ENCODE peak calls at places on chromosomes 4 and X, in four cellular contexts. One of them, this sample, is unnamed.

GRCh38 chr4:124936427-124936826 is 223.9 kb upstream of the ANKRD50 start:
- DNase-seq in GM12864: no peak
- DNase-seq in nephron progenitor cell: no peak
- DNase-seq in NCI-H510A treated with DMSO at 0.1 percent for 48 hours: peak
- DNase-seq in this sample: no peak

GRCh38 chr4:99885063-99885664 is 9.1 kb downstream of the LAMTOR3 start:
- DNase-seq in GM12864: peak
- DNase-seq in nephron progenitor cell: no peak
- DNase-seq in NCI-H510A treated with DMSO at 0.1 percent for 48 hours: peak
- DNase-seq in this sample: peak

GRCh38 chr4:48910511-48910910 is 3.9 kb upstream of the OCIAD2 start:
- DNase-seq in GM12864: no peak
- DNase-seq in nephron progenitor cell: no peak
- DNase-seq in NCI-H510A treated with DMSO at 0.1 percent for 48 hours: no peak
- DNase-seq in this sample: no peak

GRCh38 chrX:16807976-16808542 is 21.8 kb downstream of the TXLNG start:
- DNase-seq in GM12864: no peak
- DNase-seq in nephron progenitor cell: no peak
- DNase-seq in NCI-H510A treated with DMSO at 0.1 percent for 48 hours: no peak
- DNase-seq in this sample: no peak

GRCh38 chrX:20089845-20090244 is 26.9 kb downstream of the MAP7D2 start:
- DNase-seq in GM12864: no peak
- DNase-seq in nephron progenitor cell: no peak
- DNase-seq in NCI-H510A treated with DMSO at 0.1 percent for 48 hours: no peak
- DNase-seq in this sample: no peak

GRCh38 chrX:88284844-88285243 is 462.2 kb upstream of the CPXCR1 start:
- DNase-seq in GM12864: no peak
- DNase-seq in nephron progenitor cell: no peak
- DNase-seq in NCI-H510A treated with DMSO at 0.1 percent for 48 hours: no peak
- DNase-seq in this sample: no peak

GRCh38 chrX:74536142-74537010 is 78.0 kb downstream of the RLIM start:
- DNase-seq in GM12864: no peak
- DNase-seq in nephron progenitor cell: peak
- DNase-seq in NCI-H510A treated with DMSO at 0.1 percent for 48 hours: peak
- DNase-seq in this sample: peak

GRCh38 chrX:72621163-72621562 is 48.5 kb upstream of the HDAC8 start:
- DNase-seq in GM12864: no peak
- DNase-seq in nephron progenitor cell: no peak
- DNase-seq in NCI-H510A treated with DMSO at 0.1 percent for 48 hours: no peak
- DNase-seq in this sample: no peak

GRCh38 chr4:3233391-3234071 is 15.4 kb upstream of the MSANTD1 start:
- DNase-seq in GM12864: no peak
- DNase-seq in nephron progenitor cell: no peak
- DNase-seq in NCI-H510A treated with DMSO at 0.1 percent for 48 hours: no peak
- DNase-seq in this sample: no peak

GRCh38 chrX:26649534-26649933 is 433.6 kb downstream of the MAGEB5 start:
- DNase-seq in GM12864: peak
- DNase-seq in nephron progenitor cell: no peak
- DNase-seq in NCI-H510A treated with DMSO at 0.1 percent for 48 hours: peak
- DNase-seq in this sample: peak

GRCh38 chrX:11687157-11687556 is 21.4 kb upstream of the ARHGAP6 start:
- DNase-seq in GM12864: no peak
- DNase-seq in nephron progenitor cell: no peak
- DNase-seq in NCI-H510A treated with DMSO at 0.1 percent for 48 hours: no peak
- DNase-seq in this sample: no peak

GRCh38 chr4:140247237-140247636 is 93.3 kb upstream of the MAML3 start:
- DNase-seq in GM12864: no peak
- DNase-seq in nephron progenitor cell: no peak
- DNase-seq in NCI-H510A treated with DMSO at 0.1 percent for 48 hours: no peak
- DNase-seq in this sample: no peak

GRCh38 chr4:56656346-56656643 is 24.8 kb downstream of the HOPX start:
- DNase-seq in GM12864: no peak
- DNase-seq in nephron progenitor cell: peak
- DNase-seq in NCI-H510A treated with DMSO at 0.1 percent for 48 hours: no peak
- DNase-seq in this sample: peak

GRCh38 chr4:108144451-108144850 is 24.3 kb downstream of the LEF1 start:
- DNase-seq in GM12864: no peak
- DNase-seq in nephron progenitor cell: peak
- DNase-seq in NCI-H510A treated with DMSO at 0.1 percent for 48 hours: no peak
- DNase-seq in this sample: no peak

GRCh38 chr4:2263701-2264321 is 1.9 kb upstream of the MXD4 start:
- DNase-seq in GM12864: no peak
- DNase-seq in nephron progenitor cell: peak
- DNase-seq in NCI-H510A treated with DMSO at 0.1 percent for 48 hours: peak
- DNase-seq in this sample: peak

GRCh38 chr4:80071643-80072606 is 1.1 kb downstream of the ANTXR2 start:
- DNase-seq in GM12864: no peak
- DNase-seq in nephron progenitor cell: peak
- DNase-seq in NCI-H510A treated with DMSO at 0.1 percent for 48 hours: peak
- DNase-seq in this sample: peak

GRCh38 chrX:103488332-103488731 is 31.0 kb downstream of the RAB40A start:
- DNase-seq in GM12864: no peak
- DNase-seq in nephron progenitor cell: no peak
- DNase-seq in NCI-H510A treated with DMSO at 0.1 percent for 48 hours: no peak
- DNase-seq in this sample: peak

GRCh38 chr4:139603576-139604387 is 47.8 kb upstream of the SETD7 start:
- DNase-seq in GM12864: peak
- DNase-seq in nephron progenitor cell: peak
- DNase-seq in NCI-H510A treated with DMSO at 0.1 percent for 48 hours: peak
- DNase-seq in this sample: peak

GRCh38 chrX:49991718-49992117 is 69.3 kb downstream of the CLCN5 start:
- DNase-seq in GM12864: no peak
- DNase-seq in nephron progenitor cell: no peak
- DNase-seq in NCI-H510A treated with DMSO at 0.1 percent for 48 hours: no peak
- DNase-seq in this sample: no peak

GRCh38 chr4:153643406-153644016 is 40.6 kb upstream of the TLR2 start:
- DNase-seq in GM12864: peak
- DNase-seq in nephron progenitor cell: no peak
- DNase-seq in NCI-H510A treated with DMSO at 0.1 percent for 48 hours: peak
- DNase-seq in this sample: peak

GRCh38 chr4:188221090-188221489 is 81.8 kb downstream of the TRIML1 start:
- DNase-seq in GM12864: no peak
- DNase-seq in nephron progenitor cell: no peak
- DNase-seq in NCI-H510A treated with DMSO at 0.1 percent for 48 hours: no peak
- DNase-seq in this sample: no peak

GRCh38 chrX:130715299-130715698 is 187.7 kb downstream of the ENOX2 start:
- DNase-seq in GM12864: no peak
- DNase-seq in nephron progenitor cell: no peak
- DNase-seq in NCI-H510A treated with DMSO at 0.1 percent for 48 hours: no peak
- DNase-seq in this sample: no peak

GRCh38 chr4:121376097-121376496 is 4.7 kb downstream of the QRFPR start:
- DNase-seq in GM12864: no peak
- DNase-seq in nephron progenitor cell: no peak
- DNase-seq in NCI-H510A treated with DMSO at 0.1 percent for 48 hours: no peak
- DNase-seq in this sample: no peak

GRCh38 chrX:101417981-101418841 is 10.2 kb downstream of the HNRNPH2 start:
- DNase-seq in GM12864: no peak
- DNase-seq in nephron progenitor cell: peak
- DNase-seq in NCI-H510A treated with DMSO at 0.1 percent for 48 hours: peak
- DNase-seq in this sample: peak

GRCh38 chr4:72280252-72280651 is 248.5 kb downstream of the NPFFR2 start:
- DNase-seq in GM12864: no peak
- DNase-seq in nephron progenitor cell: no peak
- DNase-seq in NCI-H510A treated with DMSO at 0.1 percent for 48 hours: no peak
- DNase-seq in this sample: no peak

GRCh38 chrX:46637937-46638336 is 64.4 kb downstream of the CHST7 start:
- DNase-seq in GM12864: peak
- DNase-seq in nephron progenitor cell: no peak
- DNase-seq in NCI-H510A treated with DMSO at 0.1 percent for 48 hours: no peak
- DNase-seq in this sample: no peak

GRCh38 chr4:13538427-13538973 is 5.8 kb downstream of the NKX3-2 start:
- DNase-seq in GM12864: no peak
- DNase-seq in nephron progenitor cell: no peak
- DNase-seq in NCI-H510A treated with DMSO at 0.1 percent for 48 hours: no peak
- DNase-seq in this sample: no peak

GRCh38 chrX:141405486-141405877 is 163.2 kb upstream of the SPANXC start:
- DNase-seq in GM12864: no peak
- DNase-seq in nephron progenitor cell: no peak
- DNase-seq in NCI-H510A treated with DMSO at 0.1 percent for 48 hours: no peak
- DNase-seq in this sample: no peak

GRCh38 chr4:156293657-156294297 is 340.1 kb upstream of the CTSO start:
- DNase-seq in GM12864: no peak
- DNase-seq in nephron progenitor cell: no peak
- DNase-seq in NCI-H510A treated with DMSO at 0.1 percent for 48 hours: no peak
- DNase-seq in this sample: no peak